ENCODE peak calls at places on chromosomes 16 and 17, in ten cellular contexts. W is K562, T is sigmoid colon, H is stomach, B is transverse colon, N is H1, P is GM12878, D is esophagus muscularis mucosa, A is HepG2, I is upper lobe of left lung. R is an unnamed sample.

GRCh38 chr17:35448214-35448898 is at the start of gene SLFN13:
- DNase-seq in N (peak), H (peak), D (no peak), I (peak), P (peak), B (peak), A (no peak), W (peak), T (peak), R (peak)

GRCh38 chr17:50318551-50319310 is 27.2 kb upstream of the XYLT2 start:
- DNase-seq in N (no peak), D (no peak), P (no peak), A (no peak), H (no peak), B (no peak), W (no peak), I (no peak), T (no peak), R (no peak)

GRCh38 chr17:68390888-68391545 is 66.3 kb downstream of the WIPI1 start:
- DNase-seq in A (no peak), I (no peak), H (no peak), W (no peak), P (no peak), D (peak), N (peak), T (peak), B (no peak), R (peak)

GRCh38 chr17:67994827-67995567 is 1.3 kb downstream of the C17orf58 start:
- DNase-seq in H (peak), W (no peak), P (no peak), T (no peak), B (no peak), N (no peak), A (no peak), D (no peak), I (peak), R (no peak)

GRCh38 chr17:20934288-20934687 is 108.5 kb downstream of the USP22 start:
- DNase-seq in H (no peak), N (no peak), D (no peak), T (no peak), W (no peak), A (no peak), I (no peak), P (no peak), B (no peak), R (no peak)

GRCh38 chr16:85370881-85371651 is 242.1 kb upstream of the GSE1 start:
- DNase-seq in D (no peak), B (peak), N (no peak), H (peak), A (no peak), T (peak), W (peak), P (no peak), I (peak), R (no peak)

GRCh38 chr16:67101301-67101675 is 8.5 kb upstream of the PHAF1 start:
- DNase-seq in T (no peak), D (no peak), H (no peak), I (no peak), B (no peak), N (no peak), W (no peak), P (no peak), A (no peak), R (no peak)

GRCh38 chr17:859461-860195 is 77.5 kb downstream of the MRM3 start:
- DNase-seq in P (no peak), D (no peak), W (no peak), A (no peak), T (peak), H (no peak), B (no peak), N (no peak), I (no peak), R (no peak)

GRCh38 chr16:10552998-10553491 is 27.4 kb downstream of the EMP2 start:
- DNase-seq in D (no peak), A (no peak), P (peak), W (peak), T (no peak), N (peak), I (peak), H (peak), B (peak), R (no peak)

GRCh38 chr16:16190546-16190945 is 32.7 kb downstream of the ABCC6 start:
- DNase-seq in H (no peak), P (no peak), T (no peak), N (no peak), B (no peak), A (no peak), I (no peak), D (no peak), W (peak), R (no peak)

GRCh38 chr17:46154151-46154816 is 38.9 kb downstream of the KANSL1 start:
- DNase-seq in H (no peak), B (no peak), A (no peak), N (no peak), W (no peak), T (no peak), P (no peak), D (no peak), I (no peak), R (no peak)

GRCh38 chr17:58911741-58912343 is 156.2 kb downstream of the PPM1E start:
- DNase-seq in I (no peak), A (no peak), W (no peak), N (no peak), B (no peak), T (no peak), P (no peak), H (no peak), D (no peak), R (no peak)

GRCh38 chr16:20760346-20760745 is 3.5 kb upstream of the ACSM3 start:
- DNase-seq in H (no peak), P (no peak), B (no peak), N (no peak), I (no peak), A (no peak), W (no peak), D (peak), T (no peak), R (no peak)

GRCh38 chr17:38789185-38789584 is 10.2 kb downstream of the PIP4K2B start:
- DNase-seq in A (no peak), H (no peak), P (no peak), T (no peak), W (no peak), N (no peak), I (no peak), D (no peak), B (no peak), R (no peak)

GRCh38 chr16:75109732-75110243 is 6.8 kb downstream of the LDHD start:
- DNase-seq in W (no peak), T (peak), P (no peak), D (no peak), H (peak), N (no peak), A (no peak), I (no peak), B (peak), R (peak)

GRCh38 chr17:28053725-28054124 is 11.2 kb downstream of the NLK start:
- DNase-seq in W (no peak), T (no peak), P (no peak), N (no peak), B (no peak), A (no peak), I (no peak), H (no peak), D (no peak), R (no peak)

GRCh38 chr17:7843536-7844291 is 9.7 kb downstream of the KDM6B start:
- DNase-seq in H (peak), B (peak), W (peak), T (peak), I (peak), P (peak), N (peak), D (peak), A (peak), R (peak)

GRCh38 chr17:55230716-55231115 is 34.0 kb upstream of the HLF start:
- DNase-seq in N (no peak), D (no peak), A (no peak), W (no peak), T (no peak), H (no peak), I (no peak), P (no peak), B (no peak), R (no peak)

GRCh38 chr17:48761114-48761513 is 32.6 kb upstream of the HOXB13 start:
- DNase-seq in A (no peak), W (no peak), D (no peak), H (no peak), N (no peak), P (no peak), I (no peak), T (peak), B (no peak), R (no peak)

GRCh38 chr17:20191066-20191465 is 181.9 kb downstream of the SPECC1 start:
- DNase-seq in T (no peak), B (no peak), A (no peak), I (no peak), N (no peak), D (no peak), H (no peak), P (no peak), W (no peak), R (no peak)

GRCh38 chr17:10730956-10731879 is 1.4 kb upstream of the TMEM220 start:
- DNase-seq in N (peak), H (peak), W (no peak), P (no peak), T (no peak), D (no peak), I (no peak), B (no peak), A (no peak), R (peak)
- H3K27ac ChIP-seq in N (peak), H (peak), W (no peak), P (no peak), T (peak), D (peak), I (no peak), B (peak), A (no peak), R (peak)

GRCh38 chr17:73343739-73344454 is 32.1 kb upstream of the CDC42EP4 start:
- DNase-seq in B (no peak), P (no peak), T (no peak), A (no peak), W (no peak), H (no peak), I (no peak), N (no peak), D (no peak), R (no peak)

GRCh38 chr17:73342549-73343167 is 30.9 kb upstream of the CDC42EP4 start:
- DNase-seq in I (no peak), A (no peak), D (no peak), T (no peak), B (no peak), W (no peak), N (no peak), P (no peak), H (no peak), R (no peak)

GRCh38 chr17:73343168-73343634 is 31.4 kb upstream of the CDC42EP4 start:
- DNase-seq in N (peak), P (no peak), H (no peak), W (peak), D (no peak), T (peak), I (no peak), B (peak), A (no peak), R (no peak)

GRCh38 chr17:73341350-73342056 is 29.7 kb upstream of the CDC42EP4 start:
- DNase-seq in H (no peak), P (no peak), W (no peak), T (no peak), B (no peak), D (no peak), I (no peak), A (no peak), N (peak), R (no peak)

DNA sequence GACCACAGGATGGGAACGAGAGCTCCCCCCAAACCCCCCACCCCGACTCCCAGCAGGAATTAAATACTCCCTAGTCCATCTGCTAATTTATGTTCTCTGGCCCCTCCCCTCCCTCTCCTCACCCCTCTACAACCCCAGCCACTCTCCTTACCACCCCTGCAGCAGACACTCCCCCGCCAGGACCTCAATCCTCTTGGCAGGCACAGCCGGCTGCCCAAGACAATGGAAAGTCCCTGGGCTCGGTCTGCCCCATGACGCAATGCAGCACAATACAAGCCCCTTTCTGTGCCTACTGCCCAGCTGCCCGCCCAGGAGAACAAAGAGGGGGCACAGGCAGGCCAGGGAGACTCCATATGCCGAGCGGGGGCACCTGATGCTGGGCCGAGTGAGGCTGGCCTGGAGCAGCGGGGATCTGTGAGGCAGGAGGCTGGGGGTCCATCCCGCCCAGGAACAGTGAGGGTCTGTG is 30.3 kb upstream of the CDC42EP4 start:
- DNase-seq in A (no peak), H (peak), T (peak), B (peak), W (no peak), P (peak), D (no peak), N (peak), I (peak), R (no peak)
- TF ChIP-seq POLR2AphosphoS5 in A (no peak), H (no peak), T (peak), B (peak), W (no peak), P (no peak), D (peak), N (no peak), I (no peak), R (no peak)

DNA sequence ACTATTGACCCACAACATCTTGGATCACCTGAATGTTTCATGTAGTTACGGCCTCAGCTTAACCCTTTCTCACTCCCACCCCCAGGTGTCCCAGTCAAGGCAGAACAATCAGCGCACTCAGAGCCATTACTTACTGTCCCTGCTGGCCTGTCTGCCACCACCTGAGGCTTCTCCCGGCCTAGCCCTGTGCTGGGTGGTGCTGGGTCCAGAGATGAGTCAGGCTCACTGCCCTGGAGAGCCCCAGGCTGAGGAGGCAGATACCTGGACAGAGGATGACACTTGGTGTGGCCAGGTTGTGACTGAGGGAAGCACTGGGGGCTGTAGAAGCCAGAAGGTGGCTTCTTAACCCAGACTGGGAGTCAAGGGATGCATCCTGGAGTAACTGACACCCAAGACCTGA is 4.0 kb upstream of the SLC5A2 start:
- DNase-seq in N (no peak), W (no peak), H (no peak), B (no peak), A (no peak), P (no peak), I (no peak), T (no peak), D (no peak), R (no peak)
- TF ChIP-seq EP300 in N (no peak), W (no peak), H (no peak), B (no peak), A (no peak), P (no peak), I (no peak), T (no peak), D (no peak), R (no peak)

GRCh38 chr16:82655315-82655714 is 28.5 kb downstream of the CDH13 start:
- DNase-seq in B (peak), D (no peak), N (no peak), T (peak), P (peak), A (no peak), I (peak), W (no peak), H (peak), R (no peak)

GRCh38 chr16:82657239-82657638 is 30.5 kb downstream of the CDH13 start:
- DNase-seq in W (no peak), B (no peak), P (no peak), I (no peak), T (no peak), A (no peak), H (no peak), D (no peak), N (no peak), R (no peak)

GRCh38 chr16:82653550-82654511 is 27.1 kb downstream of the CDH13 start:
- DNase-seq in H (no peak), D (no peak), A (peak), B (no peak), T (peak), N (no peak), I (no peak), P (peak), W (no peak), R (no peak)

GRCh38 chr16:82657786-82658185 is 31.0 kb downstream of the CDH13 start:
- DNase-seq in H (no peak), I (no peak), N (no peak), A (no peak), P (no peak), D (no peak), B (no peak), T (no peak), W (no peak), R (no peak)

GRCh38 chr16:82655720-82656500 is 29.1 kb downstream of the CDH13 start:
- DNase-seq in P (no peak), N (no peak), B (no peak), I (no peak), A (no peak), H (no peak), T (peak), W (no peak), D (no peak), R (no peak)
- H3K27ac ChIP-seq in P (peak), N (no peak), B (peak), I (peak), A (no peak), H (peak), T (no peak), W (no peak), D (no peak), R (no peak)